ENCODE peak calls at places on chromosomes 7 and 10, in nine cellular contexts. One of them, this sample, is unnamed.

GRCh38 chr10:644943-645334 is 44.5 kb downstream of the DIP2C start:
- DNase-seq in left colon: no peak
- DNase-seq in T47D: no peak
- DNase-seq in NCI-H748 treated with DMSO at 0.1 percent for 48 hours: no peak
- DNase-seq in EL: no peak
- DNase-seq in RCC 7860: no peak
- DNase-seq in glomerular endothelial cell: no peak
- DNase-seq in activated T-cell treated with anti-CD3 and anti-CD28 coated beads for 24 hours: no peak
- DNase-seq in amygdala: no peak
- DNase-seq in this sample: no peak

GRCh38 chr10:45470098-45471012 is 96.3 kb downstream of the ALOX5 start:
- DNase-seq in left colon: no peak
- DNase-seq in T47D: peak
- DNase-seq in NCI-H748 treated with DMSO at 0.1 percent for 48 hours: no peak
- DNase-seq in EL: peak
- DNase-seq in RCC 7860: no peak
- DNase-seq in glomerular endothelial cell: peak
- DNase-seq in activated T-cell treated with anti-CD3 and anti-CD28 coated beads for 24 hours: peak
- DNase-seq in amygdala: peak
- DNase-seq in this sample: no peak

GRCh38 chr7:17298840-17299476 is 506 bp downstream of the AHR start:
- DNase-seq in left colon: peak
- DNase-seq in T47D: peak
- DNase-seq in NCI-H748 treated with DMSO at 0.1 percent for 48 hours: peak
- DNase-seq in EL: peak
- DNase-seq in RCC 7860: no peak
- DNase-seq in glomerular endothelial cell: no peak
- DNase-seq in activated T-cell treated with anti-CD3 and anti-CD28 coated beads for 24 hours: peak
- DNase-seq in amygdala: peak
- DNase-seq in this sample: no peak

GRCh38 chr10:76649723-76650127 is 987.9 kb downstream of the KCNMA1 start:
- DNase-seq in left colon: peak
- DNase-seq in T47D: no peak
- DNase-seq in NCI-H748 treated with DMSO at 0.1 percent for 48 hours: no peak
- DNase-seq in EL: peak
- DNase-seq in RCC 7860: peak
- DNase-seq in glomerular endothelial cell: no peak
- DNase-seq in activated T-cell treated with anti-CD3 and anti-CD28 coated beads for 24 hours: no peak
- DNase-seq in amygdala: no peak
- DNase-seq in this sample: no peak

GRCh38 chr7:27898735-27899134 is 158.8 kb downstream of the TAX1BP1 start:
- DNase-seq in left colon: no peak
- DNase-seq in T47D: no peak
- DNase-seq in NCI-H748 treated with DMSO at 0.1 percent for 48 hours: no peak
- DNase-seq in EL: no peak
- DNase-seq in RCC 7860: no peak
- DNase-seq in glomerular endothelial cell: no peak
- DNase-seq in activated T-cell treated with anti-CD3 and anti-CD28 coated beads for 24 hours: no peak
- DNase-seq in amygdala: no peak
- DNase-seq in this sample: no peak

GRCh38 chr7:48158404-48158803 is 12.9 kb upstream of the ABCA13 start:
- DNase-seq in left colon: no peak
- DNase-seq in T47D: no peak
- DNase-seq in NCI-H748 treated with DMSO at 0.1 percent for 48 hours: no peak
- DNase-seq in EL: peak
- DNase-seq in RCC 7860: no peak
- DNase-seq in glomerular endothelial cell: no peak
- DNase-seq in activated T-cell treated with anti-CD3 and anti-CD28 coated beads for 24 hours: no peak
- DNase-seq in amygdala: no peak
- DNase-seq in this sample: no peak

GRCh38 chr10:123972481-123973401 is 81.1 kb upstream of the CPXM2 start:
- DNase-seq in left colon: no peak
- DNase-seq in T47D: no peak
- DNase-seq in NCI-H748 treated with DMSO at 0.1 percent for 48 hours: peak
- DNase-seq in EL: no peak
- DNase-seq in RCC 7860: no peak
- DNase-seq in glomerular endothelial cell: no peak
- DNase-seq in activated T-cell treated with anti-CD3 and anti-CD28 coated beads for 24 hours: no peak
- DNase-seq in amygdala: no peak
- DNase-seq in this sample: no peak

GRCh38 chr10:4129866-4130455 is 345.0 kb upstream of the KLF6 start:
- DNase-seq in left colon: no peak
- DNase-seq in T47D: no peak
- DNase-seq in NCI-H748 treated with DMSO at 0.1 percent for 48 hours: no peak
- DNase-seq in EL: no peak
- DNase-seq in RCC 7860: no peak
- DNase-seq in glomerular endothelial cell: no peak
- DNase-seq in activated T-cell treated with anti-CD3 and anti-CD28 coated beads for 24 hours: no peak
- DNase-seq in amygdala: no peak
- DNase-seq in this sample: no peak

GRCh38 chr7:47724335-47724982 is 142.5 kb upstream of the TNS3 start:
- DNase-seq in left colon: no peak
- DNase-seq in T47D: peak
- DNase-seq in NCI-H748 treated with DMSO at 0.1 percent for 48 hours: no peak
- DNase-seq in EL: peak
- DNase-seq in RCC 7860: peak
- DNase-seq in glomerular endothelial cell: no peak
- DNase-seq in activated T-cell treated with anti-CD3 and anti-CD28 coated beads for 24 hours: no peak
- DNase-seq in amygdala: no peak
- DNase-seq in this sample: no peak

GRCh38 chr10:132382231-132382922 is 14.6 kb upstream of the PWWP2B start:
- DNase-seq in left colon: peak
- DNase-seq in T47D: no peak
- DNase-seq in NCI-H748 treated with DMSO at 0.1 percent for 48 hours: no peak
- DNase-seq in EL: peak
- DNase-seq in RCC 7860: no peak
- DNase-seq in glomerular endothelial cell: no peak
- DNase-seq in activated T-cell treated with anti-CD3 and anti-CD28 coated beads for 24 hours: no peak
- DNase-seq in amygdala: no peak
- DNase-seq in this sample: no peak

GRCh38 chr7:112510032-112510742 is 29.4 kb downstream of the LSMEM1 start:
- DNase-seq in left colon: no peak
- DNase-seq in T47D: no peak
- DNase-seq in NCI-H748 treated with DMSO at 0.1 percent for 48 hours: no peak
- DNase-seq in EL: peak
- DNase-seq in RCC 7860: no peak
- DNase-seq in glomerular endothelial cell: no peak
- DNase-seq in activated T-cell treated with anti-CD3 and anti-CD28 coated beads for 24 hours: no peak
- DNase-seq in amygdala: peak
- DNase-seq in this sample: no peak

GRCh38 chr7:23490357-23491131 is 20.3 kb upstream of the IGF2BP3 start:
- DNase-seq in left colon: no peak
- DNase-seq in T47D: no peak
- DNase-seq in NCI-H748 treated with DMSO at 0.1 percent for 48 hours: no peak
- DNase-seq in EL: peak
- DNase-seq in RCC 7860: no peak
- DNase-seq in glomerular endothelial cell: no peak
- DNase-seq in activated T-cell treated with anti-CD3 and anti-CD28 coated beads for 24 hours: no peak
- DNase-seq in amygdala: peak
- DNase-seq in this sample: no peak

GRCh38 chr10:47383254-47384147 is 592 bp downstream of the ZNF488 start:
- DNase-seq in left colon: peak
- DNase-seq in T47D: no peak
- DNase-seq in NCI-H748 treated with DMSO at 0.1 percent for 48 hours: peak
- DNase-seq in EL: no peak
- DNase-seq in RCC 7860: no peak
- DNase-seq in glomerular endothelial cell: no peak
- DNase-seq in activated T-cell treated with anti-CD3 and anti-CD28 coated beads for 24 hours: no peak
- DNase-seq in amygdala: no peak
- DNase-seq in this sample: no peak

GRCh38 chr10:116385994-116386809 is 41.4 kb upstream of the PNLIPRP3 start:
- DNase-seq in left colon: no peak
- DNase-seq in T47D: no peak
- DNase-seq in NCI-H748 treated with DMSO at 0.1 percent for 48 hours: no peak
- DNase-seq in EL: peak
- DNase-seq in RCC 7860: peak
- DNase-seq in glomerular endothelial cell: peak
- DNase-seq in activated T-cell treated with anti-CD3 and anti-CD28 coated beads for 24 hours: no peak
- DNase-seq in amygdala: no peak
- DNase-seq in this sample: no peak

GRCh38 chr10:7444576-7445226 is 33.9 kb upstream of the SFMBT2 start:
- DNase-seq in left colon: no peak
- DNase-seq in T47D: no peak
- DNase-seq in NCI-H748 treated with DMSO at 0.1 percent for 48 hours: no peak
- DNase-seq in EL: no peak
- DNase-seq in RCC 7860: no peak
- DNase-seq in glomerular endothelial cell: no peak
- DNase-seq in activated T-cell treated with anti-CD3 and anti-CD28 coated beads for 24 hours: no peak
- DNase-seq in amygdala: peak
- DNase-seq in this sample: no peak

GRCh38 chr10:96222441-96222840 is 48.9 kb downstream of the BLNK start:
- DNase-seq in left colon: no peak
- DNase-seq in T47D: no peak
- DNase-seq in NCI-H748 treated with DMSO at 0.1 percent for 48 hours: no peak
- DNase-seq in EL: no peak
- DNase-seq in RCC 7860: no peak
- DNase-seq in glomerular endothelial cell: no peak
- DNase-seq in activated T-cell treated with anti-CD3 and anti-CD28 coated beads for 24 hours: no peak
- DNase-seq in amygdala: no peak
- DNase-seq in this sample: no peak

GRCh38 chr7:44109991-44110390 is 5.8 kb downstream of the AEBP1 start:
- DNase-seq in left colon: no peak
- DNase-seq in T47D: no peak
- DNase-seq in NCI-H748 treated with DMSO at 0.1 percent for 48 hours: no peak
- DNase-seq in EL: no peak
- DNase-seq in RCC 7860: no peak
- DNase-seq in glomerular endothelial cell: no peak
- DNase-seq in activated T-cell treated with anti-CD3 and anti-CD28 coated beads for 24 hours: no peak
- DNase-seq in amygdala: no peak
- DNase-seq in this sample: no peak

GRCh38 chr10:46522295-46523118 is 34.0 kb downstream of the GPRIN2 start:
- DNase-seq in left colon: peak
- DNase-seq in T47D: no peak
- DNase-seq in NCI-H748 treated with DMSO at 0.1 percent for 48 hours: no peak
- DNase-seq in EL: no peak
- DNase-seq in RCC 7860: no peak
- DNase-seq in glomerular endothelial cell: no peak
- DNase-seq in activated T-cell treated with anti-CD3 and anti-CD28 coated beads for 24 hours: no peak
- DNase-seq in amygdala: no peak
- DNase-seq in this sample: no peak

GRCh38 chr10:110239892-110240291 is 32.5 kb downstream of the MXI1 start:
- DNase-seq in left colon: no peak
- DNase-seq in T47D: no peak
- DNase-seq in NCI-H748 treated with DMSO at 0.1 percent for 48 hours: no peak
- DNase-seq in EL: no peak
- DNase-seq in RCC 7860: no peak
- DNase-seq in glomerular endothelial cell: no peak
- DNase-seq in activated T-cell treated with anti-CD3 and anti-CD28 coated beads for 24 hours: no peak
- DNase-seq in amygdala: no peak
- DNase-seq in this sample: no peak

GRCh38 chr10:69180525-69181204 is 631 bp downstream of the SUPV3L1 start:
- DNase-seq in left colon: no peak
- DNase-seq in T47D: no peak
- DNase-seq in NCI-H748 treated with DMSO at 0.1 percent for 48 hours: no peak
- DNase-seq in EL: peak
- DNase-seq in RCC 7860: peak
- DNase-seq in glomerular endothelial cell: no peak
- DNase-seq in activated T-cell treated with anti-CD3 and anti-CD28 coated beads for 24 hours: peak
- DNase-seq in amygdala: no peak
- DNase-seq in this sample: no peak

GRCh38 chr7:2004841-2005351 is 227.8 kb downstream of the MAD1L1 start:
- DNase-seq in left colon: peak
- DNase-seq in T47D: no peak
- DNase-seq in NCI-H748 treated with DMSO at 0.1 percent for 48 hours: no peak
- DNase-seq in EL: no peak
- DNase-seq in RCC 7860: no peak
- DNase-seq in glomerular endothelial cell: no peak
- DNase-seq in activated T-cell treated with anti-CD3 and anti-CD28 coated beads for 24 hours: no peak
- DNase-seq in amygdala: no peak
- DNase-seq in this sample: no peak

GRCh38 chr10:48683893-48684292 is 780 bp upstream of the WDFY4 start:
- DNase-seq in left colon: no peak
- DNase-seq in T47D: no peak
- DNase-seq in NCI-H748 treated with DMSO at 0.1 percent for 48 hours: no peak
- DNase-seq in EL: no peak
- DNase-seq in RCC 7860: no peak
- DNase-seq in glomerular endothelial cell: no peak
- DNase-seq in activated T-cell treated with anti-CD3 and anti-CD28 coated beads for 24 hours: no peak
- DNase-seq in amygdala: no peak
- DNase-seq in this sample: no peak

GRCh38 chr10:27153855-27154198 is 357 bp downstream of the YME1L1 start:
- DNase-seq in left colon: no peak
- DNase-seq in T47D: no peak
- DNase-seq in NCI-H748 treated with DMSO at 0.1 percent for 48 hours: no peak
- DNase-seq in EL: peak
- DNase-seq in RCC 7860: no peak
- DNase-seq in glomerular endothelial cell: no peak
- DNase-seq in activated T-cell treated with anti-CD3 and anti-CD28 coated beads for 24 hours: no peak
- DNase-seq in amygdala: no peak
- DNase-seq in this sample: no peak

This sample was measured in NCI-H1048.